ENCODE peak calls at places on chromosomes 11 and 22, in eight cellular contexts. U is GM12892; E is stimulated activated CD4-positive, alpha-beta T cell treated with anti-CD3 and anti-CD28 coated beads, TNF-alpha, amount 100 ng/mL, for 4 hours; I is effector memory CD4-positive, alpha-beta T cell; A is GM23338; R is activated CD8-positive, alpha-beta memory T cell treated with anti-CD3 and anti-CD28 coated beads, Interleukin-2, amount 50 U/mL, for 4 hours; O is posterior cingulate gyrus; W is iPS DF 19.7. D is an unnamed sample.

GRCh38 chr11:16158426-16158994 is 197.8 kb downstream of the SOX6 start:
- DNase-seq in U (no peak), E (no peak), I (no peak), A (no peak), R (no peak), O (no peak), W (no peak), D (no peak)

GRCh38 chr22:41178425-41178975 is 26.6 kb upstream of the L3MBTL2 start:
- DNase-seq in U (no peak), E (no peak), I (no peak), A (no peak), R (no peak), O (peak), W (no peak), D (no peak)

GRCh38 chr22:43777204-43777671 is 34.9 kb downstream of the EFCAB6 start:
- DNase-seq in U (no peak), E (no peak), I (no peak), A (no peak), R (no peak), O (peak), W (no peak), D (no peak)

GRCh38 chr11:122007611-122008071 is 108.4 kb downstream of the BLID start:
- DNase-seq in U (no peak), E (no peak), I (no peak), A (no peak), R (no peak), O (no peak), W (no peak), D (no peak)

GRCh38 chr11:70226967-70227366 is 23.9 kb downstream of the FADD start:
- DNase-seq in U (peak), E (no peak), I (no peak), A (peak), R (no peak), O (no peak), W (no peak), D (no peak)

GRCh38 chr22:39797528-39798147 is 95.9 kb downstream of the ENTHD1 start:
- DNase-seq in U (no peak), E (no peak), I (no peak), A (no peak), R (no peak), O (no peak), W (no peak), D (no peak)

GRCh38 chr11:103529217-103529684 is 420.0 kb downstream of the DYNC2H1 start:
- DNase-seq in U (no peak), E (no peak), I (no peak), A (no peak), R (no peak), O (no peak), W (no peak), D (no peak)

GRCh38 chr11:23897453-23898289 is 599.2 kb upstream of the LUZP2 start:
- DNase-seq in U (no peak), E (no peak), I (no peak), A (no peak), R (no peak), O (no peak), W (no peak), D (no peak)

GRCh38 chr22:44532466-44533025 is 34.5 kb upstream of the RTL6 start:
- DNase-seq in U (no peak), E (no peak), I (no peak), A (no peak), R (no peak), O (no peak), W (no peak), D (peak)

GRCh38 chr11:14645985-14646900 is 2.6 kb downstream of the PDE3B start:
- DNase-seq in U (no peak), E (no peak), I (no peak), A (no peak), R (no peak), O (no peak), W (no peak), D (no peak)

GRCh38 chr11:112396092-112396491 is 135.4 kb upstream of the PLET1 start:
- DNase-seq in U (no peak), E (no peak), I (no peak), A (no peak), R (no peak), O (no peak), W (no peak), D (no peak)

GRCh38 chr22:39139933-39140332 is 12.5 kb downstream of the CBX7 start:
- DNase-seq in U (no peak), E (no peak), I (no peak), A (no peak), R (no peak), O (no peak), W (no peak), D (no peak)

GRCh38 chr22:23095467-23096342 is 25.4 kb downstream of the GNAZ start:
- DNase-seq in U (no peak), E (no peak), I (no peak), A (no peak), R (no peak), O (no peak), W (no peak), D (no peak)

GRCh38 chr11:76781046-76781801 is 1.9 kb upstream of the TSKU start:
- DNase-seq in U (no peak), E (no peak), I (no peak), A (no peak), R (no peak), O (no peak), W (no peak), D (no peak)

GRCh38 chr22:36480941-36481392 is 473 bp downstream of the TXN2 start:
- DNase-seq in U (peak), E (no peak), I (no peak), A (no peak), R (no peak), O (no peak), W (no peak), D (no peak)

GRCh38 chr11:4991066-4991465 is 3.6 kb upstream of the OR51L1 start:
- DNase-seq in U (no peak), E (no peak), I (no peak), A (peak), R (no peak), O (no peak), W (no peak), D (no peak)

GRCh38 chr11:58394195-58394594 is 12.5 kb downstream of the OR5B3 start:
- DNase-seq in U (no peak), E (no peak), I (no peak), A (no peak), R (no peak), O (no peak), W (no peak), D (no peak)

GRCh38 chr11:8908099-8908498 is 2.9 kb upstream of the AKIP1 start:
- DNase-seq in U (no peak), E (no peak), I (no peak), A (no peak), R (no peak), O (no peak), W (no peak), D (no peak)

GRCh38 chr11:27571151-27571840 is 64.7 kb upstream of the LIN7C start:
- DNase-seq in U (no peak), E (no peak), I (no peak), A (peak), R (no peak), O (no peak), W (no peak), D (no peak)

GRCh38 chr11:28257761-28258160 is 149.6 kb downstream of the METTL15 start:
- DNase-seq in U (no peak), E (no peak), I (no peak), A (no peak), R (no peak), O (no peak), W (no peak), D (no peak)

GRCh38 chr22:48953830-48954229 is 873.8 kb downstream of the BRD1 start:
- DNase-seq in U (no peak), E (no peak), I (no peak), A (no peak), R (no peak), O (peak), W (no peak), D (peak)

GRCh38 chr11:3107608-3108182 is 50.5 kb upstream of the CARS1 start:
- DNase-seq in U (no peak), E (no peak), I (no peak), A (peak), R (no peak), O (peak), W (no peak), D (peak)

GRCh38 chr11:1557904-1558831 is 13.9 kb downstream of the DUSP8 start:
- DNase-seq in U (peak), E (no peak), I (no peak), A (no peak), R (no peak), O (peak), W (no peak), D (no peak)

GRCh38 chr11:1290052-1291040 is 19.1 kb downstream of the TOLLIP start:
- DNase-seq in U (no peak), E (no peak), I (no peak), A (no peak), R (no peak), O (peak), W (no peak), D (peak)

GRCh38 chr11:66325140-66325754 is 8.4 kb upstream of the CD248 start:
- DNase-seq in U (no peak), E (no peak), I (no peak), A (no peak), R (no peak), O (peak), W (no peak), D (no peak)

D was measured in suprapubic skin.